ENCODE peak calls at places on chromosomes 3 and 15, in four cellular contexts. S is A549, T is ovary, Z is HCT116. B is an unnamed sample.
A peak's percentile ranks its signal among the peaks of the same experiment; 100 is the strongest.

GRCh38 chr15:90425726-90426346 is 37.8 kb downstream of the IQGAP1 start:
- DNase-seq in S (no peak), T (no peak), Z (no peak), B (no peak)

GRCh38 chr15:94119215-94119815 is 112.0 kb upstream of the MCTP2 start:
- DNase-seq in S (no peak), T (peak; percentile 42), Z (no peak), B (peak; percentile 76)

GRCh38 chr3:183044547-183045229 is 54.6 kb downstream of the MCCC1 start:
- DNase-seq in S (no peak), T (no peak), Z (no peak), B (no peak)

GRCh38 chr3:149970716-149971402 is at the start of gene PFN2:
- DNase-seq in S (peak; percentile 91), T (peak; percentile 88), Z (peak; percentile 37), B (peak; percentile 84)

GRCh38 chr3:186261638-186262037 is 100.4 kb downstream of the DGKG start:
- DNase-seq in S (no peak), T (no peak), Z (no peak), B (no peak)

GRCh38 chr3:187104956-187105355 is 34.3 kb downstream of the RPL39L start:
- DNase-seq in S (no peak), T (no peak), Z (no peak), B (no peak)

GRCh38 chr3:80439490-80439889 is 671.7 kb upstream of the ROBO1 start:
- DNase-seq in S (no peak), T (no peak), Z (no peak), B (no peak)

GRCh38 chr3:169668957-169669681 is 5.6 kb upstream of the MECOM start:
- DNase-seq in S (peak; percentile 59), T (peak; percentile 58), Z (peak; percentile 38), B (peak; percentile 70)

GRCh38 chr15:40232625-40233070 is 6.2 kb upstream of the PAK6 start:
- DNase-seq in S (no peak), T (no peak), Z (no peak), B (no peak)

GRCh38 chr15:42373274-42373673 is 14.0 kb downstream of the CAPN3 start:
- DNase-seq in S (no peak), T (no peak), Z (no peak), B (no peak)

GRCh38 chr3:8052599-8053185 is 448.9 kb upstream of the LMCD1 start:
- DNase-seq in S (no peak), T (peak; percentile 15), Z (no peak), B (no peak)

GRCh38 chr3:126270145-126270811 is 86.9 kb downstream of the KLF15 start:
- DNase-seq in S (no peak), T (peak; percentile 87), Z (no peak), B (peak; percentile 91)

GRCh38 chr3:127083778-127084355 is 101.0 kb downstream of the PLXNA1 start:
- DNase-seq in S (no peak), T (no peak), Z (no peak), B (no peak)

GRCh38 chr3:4245671-4246070 is 57.5 kb upstream of the SETMAR start:
- DNase-seq in S (peak; percentile 4), T (no peak), Z (no peak), B (no peak)

GRCh38 chr3:6578526-6578925 is 282.4 kb upstream of the GRM7 start:
- DNase-seq in S (no peak), T (no peak), Z (no peak), B (no peak)

GRCh38 chr3:69326821-69327433 is 59.0 kb downstream of the FRMD4B start:
- DNase-seq in S (no peak), T (no peak), Z (no peak), B (no peak)

GRCh38 chr3:195892105-195892354 is 16.3 kb downstream of the TNK2 start:
- DNase-seq in S (no peak), T (no peak), Z (no peak), B (no peak)

GRCh38 chr3:195891431-195892104 is 16.8 kb downstream of the TNK2 start:
- DNase-seq in S (no peak), T (no peak), Z (no peak), B (no peak)

GRCh38 chr3:195893516-195893915 is 14.8 kb downstream of the TNK2 start:
- DNase-seq in S (no peak), T (no peak), Z (no peak), B (no peak)

GRCh38 chr3:195893121-195893449 is 15.3 kb downstream of the TNK2 start:
- DNase-seq in S (no peak), T (no peak), Z (no peak), B (peak; percentile 79)

DNA sequence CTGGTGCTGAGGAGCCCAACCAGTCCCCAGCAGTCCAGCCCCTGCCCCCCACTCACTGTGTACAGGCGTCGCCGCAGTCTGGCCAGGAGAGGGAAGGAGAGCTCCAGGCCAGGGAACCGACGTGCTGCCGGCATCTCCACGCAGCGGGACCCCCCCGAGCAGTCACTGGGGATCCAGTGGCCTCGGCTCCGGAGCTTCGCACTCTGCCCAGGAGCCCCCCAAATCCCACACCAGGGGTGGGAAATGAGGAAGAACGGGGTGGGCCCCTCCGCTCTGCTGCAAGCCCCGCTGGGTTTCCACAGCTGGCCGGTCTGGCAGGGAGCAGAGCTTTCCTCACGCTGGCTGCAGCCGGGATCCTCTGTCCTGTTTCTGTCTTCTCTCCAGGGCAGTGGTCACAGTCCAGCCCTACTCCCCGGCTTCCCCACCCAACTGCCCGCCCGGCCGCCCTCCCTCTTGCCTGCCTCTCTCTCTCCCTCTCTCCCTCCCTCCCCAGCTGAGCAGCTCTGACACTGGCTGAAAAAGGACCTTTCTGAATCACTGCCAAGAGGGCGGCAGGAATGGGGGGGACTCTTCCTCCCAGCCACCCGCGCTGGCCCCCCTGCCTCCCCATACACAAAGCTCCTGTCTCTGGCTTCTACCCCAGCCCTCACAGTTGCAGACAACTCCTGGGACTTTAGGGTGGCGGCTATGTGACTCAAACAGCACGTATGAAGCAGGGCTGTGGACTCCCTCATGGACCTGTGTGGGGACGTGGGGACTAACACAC is 15.8 kb downstream of the TNK2 start:
- DNase-seq in S (no peak), T (peak; percentile 53), Z (no peak), B (peak; percentile 93)
- TF ChIP-seq POLR2A in S (no peak), T (no peak), Z (no peak), B (no peak)

GRCh38 chr3:24393316-24393715 is 101.3 kb downstream of the THRB start:
- DNase-seq in S (no peak), T (no peak), Z (no peak), B (no peak)
- TF ChIP-seq POLR2A in S (no peak), T (no peak), Z (no peak), B (no peak)

GRCh38 chr3:47163990-47164848 is at the start of gene SETD2:
- DNase-seq in S (peak; percentile 90), T (peak; percentile 92), Z (peak; percentile 78), B (peak; percentile 98)
- TF ChIP-seq POLR2A in S (peak; percentile 47), T (peak; percentile 42), Z (no peak), B (no peak)

DNA sequence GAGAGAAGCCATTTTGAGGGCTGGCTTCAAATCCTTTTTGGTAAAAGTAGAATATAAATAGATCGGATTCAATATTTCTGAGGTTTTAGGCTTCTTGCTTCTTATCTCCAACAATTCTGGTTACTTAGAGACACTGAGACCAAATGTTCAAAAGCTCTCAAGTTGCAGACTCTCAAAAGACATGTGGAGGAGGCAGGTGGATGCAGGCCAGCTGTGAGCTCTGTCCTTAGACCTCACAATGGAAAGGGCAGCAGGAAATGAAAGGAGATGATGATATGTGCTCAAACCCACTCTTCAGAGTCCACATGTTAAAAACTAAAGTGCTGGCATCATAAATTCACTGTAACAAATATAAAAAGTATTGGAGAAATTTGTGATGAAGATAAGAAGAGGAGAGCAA is 424.9 kb upstream of the ALCAM start:
- DNase-seq in S (no peak), T (no peak), Z (no peak), B (no peak)
- TF ChIP-seq POLR2A in S (no peak), T (no peak), Z (no peak), B (no peak)

B was measured in sigmoid colon.